ENCODE peak calls at places on chromosomes 7 and 10, in nine cellular contexts. E is HEK293T; P is CD8-positive, alpha-beta T cell; X is BJ; Y is MCF 10A; R is neural progenitor cell; F is stimulated activated CD4-positive, alpha-beta T cell treated with anti-CD3 and anti-CD28 coated beads, Interleukin-1b, Interleukin-23, amount 100 ng/mL, for 24 hours; G is M059J; D is omental fat pad. S is an unnamed sample.

GRCh38 chr10:11386044-11386443 is 225.4 kb downstream of the USP6NL start:
- DNase-seq in F (no peak), R (no peak), P (no peak), X (no peak), G (no peak), E (no peak), Y (no peak), D (no peak), S (no peak)

GRCh38 chr10:100129424-100129823 is 47.8 kb upstream of the CPN1 start:
- DNase-seq in E (no peak), F (no peak), P (no peak), Y (no peak), G (no peak), X (no peak), D (no peak), R (no peak), S (no peak)

GRCh38 chr10:9762966-9763656 is 1254.6 kb upstream of the CELF2 start:
- DNase-seq in X (peak), D (no peak), G (no peak), P (no peak), Y (peak), R (no peak), F (no peak), E (no peak), S (peak)

GRCh38 chr10:49220031-49220430 is 31.8 kb upstream of the TMEM273 start:
- DNase-seq in F (no peak), D (no peak), Y (no peak), E (no peak), R (no peak), X (no peak), G (peak), P (no peak), S (peak)

GRCh38 chr10:62818426-62819011 is 2.4 kb upstream of the EGR2 start:
- DNase-seq in Y (no peak), P (peak), D (no peak), E (peak), G (no peak), R (peak), X (no peak), F (no peak), S (peak)

GRCh38 chr10:78706256-78706655 is 362.5 kb upstream of the ZMIZ1 start:
- DNase-seq in R (no peak), E (no peak), Y (peak), D (no peak), F (no peak), X (no peak), G (peak), P (no peak), S (peak)

GRCh38 chr7:130959743-130960207 is 225.8 kb upstream of the KLF14 start:
- DNase-seq in D (no peak), P (no peak), E (peak), G (peak), X (no peak), F (no peak), R (no peak), Y (peak), S (peak)

GRCh38 chr10:6473430-6473829 is 106.6 kb downstream of the PRKCQ start:
- DNase-seq in G (peak), D (no peak), X (no peak), P (peak), R (no peak), E (no peak), Y (no peak), F (no peak), S (peak)

GRCh38 chr10:5973069-5973468 is 4.3 kb downstream of the IL15RA start:
- DNase-seq in X (no peak), G (no peak), F (no peak), Y (no peak), R (no peak), E (no peak), D (no peak), P (no peak), S (no peak)

GRCh38 chr7:15291707-15292106 is 270.1 kb downstream of the AGMO start:
- DNase-seq in E (no peak), X (no peak), Y (no peak), P (no peak), F (no peak), G (peak), R (peak), D (no peak), S (no peak)

GRCh38 chr7:70679666-70680065 is 452.3 kb upstream of the GALNT17 start:
- DNase-seq in F (no peak), G (peak), D (no peak), P (no peak), Y (no peak), E (no peak), R (no peak), X (no peak), S (peak)

GRCh38 chr10:5595591-5596590 is 70.5 kb downstream of the ASB13 start:
- DNase-seq in Y (peak), G (peak), R (no peak), E (no peak), X (peak), D (no peak), P (no peak), F (no peak), S (peak)

GRCh38 chr7:92717982-92718716 is 118.2 kb downstream of the CDK6 start:
- DNase-seq in R (no peak), F (peak), G (peak), Y (peak), X (no peak), D (no peak), P (peak), E (no peak), S (peak)

GRCh38 chr10:32950457-32951109 is 7.4 kb downstream of the ITGB1 start:
- DNase-seq in F (no peak), P (no peak), Y (no peak), G (no peak), X (no peak), E (no peak), D (no peak), R (peak), S (no peak)

GRCh38 chr10:6292741-6293151 is 90.0 kb downstream of the PFKFB3 start:
- DNase-seq in G (peak), P (no peak), R (no peak), X (no peak), Y (no peak), F (no peak), D (no peak), E (peak), S (no peak)